ENCODE peak calls at places on chromosomes 4 and X, in seven cellular contexts. X is pancreas, L is tibial artery, M is heart right ventricle, J is A549, D is breast epithelium, A is neural progenitor cell. Y is an unnamed sample. For H3K9me3, the result is how much of the 10 kb centered on the place peaks cover.

GRCh38 chrX:18769812-18770573 is 62.5 kb downstream of the PPEF1 start:
- DNase-seq in X (no peak), L (no peak), M (no peak), J (no peak), D (no peak), A (peak), Y (no peak)

GRCh38 chr4:168715889-168716288 is 219.0 kb downstream of the PALLD start:
- DNase-seq in X (no peak), L (no peak), M (no peak), J (no peak), D (no peak), A (no peak), Y (no peak)

GRCh38 chr4:186102931-186103330 is 1.6 kb upstream of the FAM149A start:
- DNase-seq in X (no peak), L (no peak), M (no peak), J (no peak), D (no peak), A (no peak), Y (no peak)

GRCh38 chrX:72569786-72570185 is 2.9 kb downstream of the HDAC8 start:
- DNase-seq in X (no peak), L (no peak), M (no peak), J (no peak), D (no peak), A (no peak), Y (no peak)

GRCh38 chrX:136759968-136760367 is 20.8 kb downstream of the ARHGEF6 start:
- DNase-seq in X (no peak), L (no peak), M (no peak), J (no peak), D (no peak), A (no peak), Y (no peak)

GRCh38 chrX:41350976-41351569 is 17.1 kb downstream of the DDX3X start:
- DNase-seq in X (no peak), L (no peak), M (no peak), J (no peak), D (no peak), A (no peak), Y (no peak)

GRCh38 chr4:26916195-26916594 is 55.6 kb downstream of the STIM2 start:
- DNase-seq in X (no peak), L (no peak), M (no peak), J (no peak), D (no peak), A (no peak), Y (no peak)

GRCh38 chr4:147078362-147078761 is 132.7 kb upstream of the TTC29 start:
- DNase-seq in X (no peak), L (no peak), M (no peak), J (no peak), D (no peak), A (no peak), Y (no peak)

GRCh38 chrX:133645977-133646750 is 230.9 kb upstream of the GPC4 start:
- DNase-seq in X (no peak), L (no peak), M (no peak), J (no peak), D (no peak), A (no peak), Y (no peak)

GRCh38 chr4:90002406-90003040 is 107.9 kb downstream of the MMRN1 start:
- DNase-seq in X (no peak), L (no peak), M (no peak), J (no peak), D (no peak), A (no peak), Y (no peak)

GRCh38 chrX:41333744-41333993 is 293 bp upstream of the DDX3X start:
- DNase-seq in X (no peak), L (no peak), M (peak), J (peak), D (no peak), A (peak), Y (no peak)

GRCh38 chrX:74133156-74133796 is 170.7 kb upstream of the ZCCHC13 start:
- DNase-seq in X (no peak), L (no peak), M (peak), J (peak), D (no peak), A (peak), Y (no peak)

GRCh38 chrX:53716328-53717088 is 30.0 kb upstream of the HUWE1 start:
- DNase-seq in X (no peak), L (no peak), M (no peak), J (no peak), D (peak), A (no peak), Y (peak)

GRCh38 chrX:65707153-65707552 is 39.7 kb downstream of the MSN start:
- DNase-seq in X (no peak), L (no peak), M (no peak), J (no peak), D (no peak), A (no peak), Y (no peak)

GRCh38 chrX:152907084-152907651 is 9.3 kb downstream of the ZNF185 start:
- DNase-seq in X (peak), L (no peak), M (no peak), J (no peak), D (peak), A (peak), Y (no peak)

GRCh38 chr4:88320174-88320779 is 35.9 kb upstream of the PPM1K start:
- DNase-seq in X (no peak), L (no peak), M (no peak), J (no peak), D (no peak), A (peak), Y (no peak)

GRCh38 chrX:23819385-23820234 is 36.6 kb downstream of the SAT1 start:
- DNase-seq in X (no peak), L (no peak), M (no peak), J (no peak), D (no peak), A (no peak), Y (no peak)

GRCh38 chr4:20754091-20754490 is 53.8 kb downstream of the PACRGL start:
- DNase-seq in X (no peak), L (no peak), M (no peak), J (no peak), D (no peak), A (no peak), Y (no peak)

GRCh38 chr4:187238646-187239045 is 515.0 kb upstream of the FAT1 start:
- DNase-seq in X (no peak), L (no peak), M (no peak), J (no peak), D (no peak), A (no peak), Y (no peak)

GRCh38 chr4:10106421-10107039 is 10.1 kb downstream of the WDR1 start:
- DNase-seq in X (peak), L (peak), M (peak), J (peak), D (peak), A (no peak), Y (peak)

GRCh38 chrX:73964607-73965006 is 339.4 kb upstream of the ZCCHC13 start:
- DNase-seq in X (no peak), L (no peak), M (no peak), J (no peak), D (no peak), A (peak), Y (no peak)

GRCh38 chr4:138972956-138973819 is 42.4 kb upstream of the NOCT start:
- DNase-seq in X (no peak), L (no peak), M (no peak), J (no peak), D (no peak), A (peak), Y (no peak)

GRCh38 chrX:46376246-46376885 is 168.9 kb downstream of the ZNF674 start:
- DNase-seq in X (no peak), L (no peak), M (no peak), J (peak), D (peak), A (peak), Y (no peak)

GRCh38 chrX:19888419-19888879 is 1.0 kb upstream of the SH3KBP1 start:
- DNase-seq in X (no peak), L (no peak), M (peak), J (peak), D (no peak), A (peak), Y (no peak)

GRCh38 chr4:99052902-99053301 is 35.7 kb downstream of the ADH5 start:
- DNase-seq in X (no peak), L (no peak), M (no peak), J (no peak), D (no peak), A (no peak), Y (no peak)

GRCh38 chr4:52051213-52051614 is at the start of gene SPATA18:
- DNase-seq in X (peak), L (no peak), M (peak), J (peak), D (peak), A (peak), Y (no peak)

GRCh38 chr4:107518076-107518475 is 202.0 kb downstream of the PAPSS1 start:
- DNase-seq in X (no peak), L (no peak), M (no peak), J (no peak), D (no peak), A (no peak), Y (no peak)

GRCh38 chr4:2433609-2434350 is 15.0 kb downstream of the CFAP99 start:
- DNase-seq in X (peak), L (peak), M (no peak), J (no peak), D (no peak), A (no peak), Y (no peak)

GRCh38 chr4:79917246-79917645 is 155.8 kb downstream of the ANTXR2 start:
- DNase-seq in X (no peak), L (no peak), M (peak), J (peak), D (no peak), A (peak), Y (peak)

GRCh38 chr4:23130845-23131244 is 438.1 kb downstream of the GBA3 start:
- DNase-seq in X (no peak), L (no peak), M (no peak), J (no peak), D (no peak), A (no peak), Y (no peak)

GRCh38 chrX:2370436-2370835 is 130.3 kb downstream of the DHRSX start:
- DNase-seq in X (no peak), L (no peak), M (no peak), J (no peak), D (no peak), A (no peak), Y (no peak)

GRCh38 chr4:15144249-15144966 is 142.1 kb downstream of the CPEB2 start:
- DNase-seq in X (no peak), L (no peak), M (peak), J (no peak), D (no peak), A (peak), Y (no peak)

GRCh38 chr4:180949825-180950224 is 1293.4 kb upstream of the TENM3 start:
- DNase-seq in X (no peak), L (no peak), M (no peak), J (no peak), D (no peak), A (no peak), Y (no peak)

GRCh38 chr4:83011779-83012630 is 1.4 kb upstream of the LIN54 start:
- DNase-seq in X (peak), L (peak), M (peak), J (no peak), D (peak), A (no peak), Y (no peak)

GRCh38 chrX:22666441-22666840 is 333.3 kb upstream of the DDX53 start:
- DNase-seq in X (no peak), L (no peak), M (peak), J (no peak), D (no peak), A (peak), Y (no peak)

GRCh38 chr4:144599621-144600020 is 46.3 kb upstream of the HHIP start:
- DNase-seq in X (no peak), L (no peak), M (no peak), J (no peak), D (no peak), A (no peak), Y (no peak)

GRCh38 chrX:41118156-41118555 is 32.9 kb downstream of the USP9X start:
- DNase-seq in X (no peak), L (no peak), M (no peak), J (no peak), D (no peak), A (no peak), Y (no peak)

GRCh38 chr4:87543835-87544461 is 14.8 kb upstream of the SPARCL1 start:
- DNase-seq in X (no peak), L (no peak), M (peak), J (peak), D (no peak), A (peak), Y (no peak)

GRCh38 chrX:21657318-21658151 is 595 bp downstream of the KLHL34 start:
- DNase-seq in X (peak), L (no peak), M (no peak), J (no peak), D (no peak), A (no peak), Y (no peak)

GRCh38 chrX:114619874-114620273 is 36.0 kb downstream of the HTR2C start:
- DNase-seq in X (no peak), L (no peak), M (no peak), J (no peak), D (no peak), A (no peak), Y (no peak)

DNA sequence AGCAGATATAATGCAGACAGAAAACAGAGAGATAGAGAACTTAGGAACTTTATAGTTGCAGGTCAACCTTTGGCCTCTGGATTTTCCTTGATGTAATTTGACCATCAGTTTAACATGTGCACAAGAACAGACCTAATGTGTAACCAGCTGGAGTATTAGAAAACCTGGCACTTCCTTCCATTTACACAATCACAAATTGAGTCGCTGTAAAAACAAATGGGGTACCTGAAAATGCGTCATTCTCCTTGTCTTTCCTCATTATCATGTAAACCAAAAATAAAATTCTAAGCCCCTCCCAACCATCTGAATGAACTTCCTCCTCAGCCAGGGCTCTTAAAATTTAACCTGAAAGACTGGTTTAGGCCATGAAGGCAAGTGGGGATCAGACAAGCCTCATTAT is 358.4 kb upstream of the MAGEB16 start:
- DNase-seq in X (no peak), L (no peak), M (no peak), J (no peak), D (no peak), A (no peak), Y (no peak)
- H3K9me3 ChIP-seq in X (under half), L (under half), M (under half), J (under half), D (under half), A (under half), Y (under half)

DNA sequence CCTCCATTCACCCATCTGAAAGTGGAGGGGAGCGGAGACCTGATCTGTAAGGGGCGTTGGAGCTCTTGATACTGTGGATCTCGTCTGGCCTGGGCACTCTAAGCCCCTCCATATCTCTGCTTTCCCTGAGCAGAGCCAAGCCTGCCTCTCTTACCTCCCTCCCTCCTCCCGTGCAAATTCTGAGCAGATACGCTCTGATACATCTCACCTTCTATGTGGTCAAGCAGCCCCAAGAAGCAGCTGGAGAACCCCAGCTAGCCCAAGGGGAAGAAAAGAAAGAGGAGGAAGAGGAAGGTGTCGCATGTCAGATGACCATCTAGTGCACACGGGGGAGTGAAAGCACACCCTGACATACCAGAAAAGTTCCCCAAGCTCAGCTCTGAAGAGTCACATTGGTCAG is 1.9 kb upstream of the DGAT2L6 start:
- DNase-seq in X (no peak), L (no peak), M (no peak), J (no peak), D (no peak), A (no peak), Y (no peak)
- H3K9me3 ChIP-seq in X (under half), L (under half), M (under half), J (under half), D (under half), A (under half), Y (under half)

GRCh38 chrX:70038515-70038914 is 11.2 kb downstream of the AWAT2 start:
- DNase-seq in X (no peak), L (no peak), M (no peak), J (no peak), D (no peak), A (no peak), Y (no peak)
- H3K9me3 ChIP-seq in X (under half), L (under half), M (under half), J (under half), D (under half), A (under half), Y (under half)

GRCh38 chrX:33183366-33183765 is 28.0 kb downstream of the DMD start:
- DNase-seq in X (no peak), L (peak), M (peak), J (no peak), D (no peak), A (no peak), Y (no peak)

GRCh38 chrX:33175201-33175600 is 36.1 kb downstream of the DMD start:
- DNase-seq in X (no peak), L (no peak), M (no peak), J (no peak), D (no peak), A (no peak), Y (no peak)

GRCh38 chrX:33178218-33178617 is 33.1 kb downstream of the DMD start:
- DNase-seq in X (no peak), L (no peak), M (no peak), J (no peak), D (no peak), A (no peak), Y (no peak)

DNA sequence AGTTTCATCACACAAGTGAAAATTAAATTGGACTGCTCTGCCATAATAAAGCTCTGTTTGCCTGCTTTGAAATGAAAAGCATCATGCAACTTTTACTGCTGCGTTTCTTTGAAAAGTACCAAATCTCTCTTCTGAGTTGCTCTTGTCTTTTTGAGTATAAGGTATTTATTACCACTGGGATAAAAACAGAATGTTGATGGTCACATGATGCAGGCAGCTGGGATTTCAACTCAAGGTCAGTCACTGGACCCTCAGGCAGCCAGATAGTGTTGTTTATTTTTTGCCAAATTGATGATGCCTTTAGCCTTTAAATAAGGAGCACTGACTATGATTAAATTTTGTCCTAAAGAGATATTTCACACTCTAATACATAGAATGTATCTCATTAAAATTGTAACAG is 32.7 kb downstream of the DMD start:
- DNase-seq in X (no peak), L (no peak), M (no peak), J (no peak), D (no peak), A (no peak), Y (no peak)
- H3K9me3 ChIP-seq in X (under half), L (under half), M (under half), J (under half), D (under half), A (under half), Y (under half)

DNA sequence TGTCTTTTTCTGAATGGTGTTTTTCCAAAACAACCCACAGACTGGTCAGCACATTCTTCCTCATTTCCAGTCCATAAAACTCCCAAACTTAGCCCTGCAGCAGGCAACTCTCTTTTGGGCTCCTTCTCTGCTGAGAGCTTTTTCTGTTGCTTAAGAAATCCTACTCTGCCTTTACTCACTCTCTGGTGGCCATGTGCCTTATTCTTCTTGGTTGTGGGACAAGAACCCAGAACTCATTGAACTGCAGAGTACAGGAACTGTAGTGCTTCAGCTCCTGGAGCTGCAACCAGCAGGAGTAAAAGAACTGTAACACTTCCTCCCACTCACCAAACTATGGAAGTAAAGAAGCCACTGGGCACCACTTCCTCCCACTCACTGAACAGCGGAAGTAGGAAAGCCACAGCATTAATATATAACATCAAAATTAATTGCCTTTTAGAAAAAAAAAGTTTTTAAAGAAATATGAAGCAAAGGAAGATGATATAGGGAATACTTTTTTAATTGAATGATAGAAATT is 864.1 kb upstream of the PCDH10 start:
- DNase-seq in X (no peak), L (no peak), M (no peak), J (no peak), D (no peak), A (no peak), Y (no peak)
- H3K9me3 ChIP-seq in X (under half), L (under half), M (under half), J (under half), D (under half), A (under half), Y (under half)

DNA sequence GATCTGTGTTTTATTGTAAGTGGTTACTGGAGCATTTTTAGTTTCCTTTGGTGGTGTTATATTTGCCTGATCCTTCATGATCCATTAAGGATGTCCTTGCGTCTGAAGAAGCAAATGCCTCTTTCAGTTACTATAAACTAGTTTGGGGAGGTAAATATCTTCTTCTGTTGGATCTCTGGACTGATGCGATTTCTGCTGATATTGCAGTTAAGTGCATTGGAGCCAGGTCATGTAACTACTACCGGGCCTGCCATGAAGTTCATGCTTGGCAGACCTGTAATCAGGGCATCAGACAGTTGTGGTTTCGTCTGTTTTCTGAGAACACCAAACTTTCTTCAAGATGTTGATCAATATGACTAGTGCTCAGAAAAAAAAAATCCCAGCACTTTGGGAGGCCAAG is 22.9 kb downstream of the ZNF718 start:
- DNase-seq in X (no peak), L (no peak), M (no peak), J (no peak), D (no peak), A (no peak), Y (no peak)
- H3K9me3 ChIP-seq in X (under half), L (under half), M (half or more), J (under half), D (half or more), A (half or more), Y (under half)

GRCh38 chrX:69530306-69530705 is 26.2 kb downstream of the NALF2 start:
- DNase-seq in X (peak), L (no peak), M (no peak), J (no peak), D (no peak), A (no peak), Y (no peak)
- H3K9me3 ChIP-seq in X (under half), L (under half), M (under half), J (under half), D (under half), A (under half), Y (under half)

DNA sequence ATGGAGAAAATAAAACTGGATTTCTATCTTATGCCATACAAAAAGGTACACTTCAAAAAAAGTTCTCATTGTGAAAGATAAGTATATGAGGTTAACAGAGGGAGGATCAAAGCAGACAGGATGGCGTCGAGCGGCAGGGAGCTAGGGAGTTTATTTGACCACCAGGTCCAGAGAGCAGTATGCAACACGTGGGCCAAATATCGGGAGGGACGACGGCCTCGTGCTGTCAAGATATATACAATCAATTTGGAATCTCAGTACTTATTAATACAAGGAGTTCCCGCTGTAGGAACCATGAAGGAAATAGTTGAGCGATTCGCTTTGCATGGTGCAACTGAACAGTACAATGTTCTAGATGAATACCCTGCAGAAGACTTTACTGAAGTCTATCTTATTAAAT is 1069.4 kb upstream of the INTU start:
- DNase-seq in X (no peak), L (no peak), M (no peak), J (no peak), D (no peak), A (no peak), Y (no peak)
- H3K9me3 ChIP-seq in X (under half), L (under half), M (under half), J (under half), D (under half), A (under half), Y (under half)